ENCODE peak calls at places on chromosomes 1 and 21, in five cellular contexts. One of them, this sample, is unnamed.

GRCh38 chr1:212500986-212501385 is 68.3 kb downstream of the NENF start:
- DNase-seq in psoas muscle: no peak
- DNase-seq in T follicular helper cell: no peak
- DNase-seq in NCI-H510A: no peak
- DNase-seq in aorta: no peak
- DNase-seq in this sample: no peak

GRCh38 chr1:209989525-209989924 is 51.5 kb downstream of the SYT14 start:
- DNase-seq in psoas muscle: no peak
- DNase-seq in T follicular helper cell: no peak
- DNase-seq in aorta: no peak
- DNase-seq in NCI-H510A: no peak
- DNase-seq in this sample: peak; percentile 28

GRCh38 chr1:109474697-109475096 is 8.4 kb downstream of the SYPL2 start:
- DNase-seq in T follicular helper cell: no peak
- DNase-seq in aorta: no peak
- DNase-seq in NCI-H510A: no peak
- DNase-seq in psoas muscle: no peak
- DNase-seq in this sample: no peak

GRCh38 chr1:171257207-171258052 is 9.1 kb downstream of the FMO1 start:
- DNase-seq in psoas muscle: peak; percentile 15
- DNase-seq in NCI-H510A: no peak
- DNase-seq in T follicular helper cell: no peak
- DNase-seq in aorta: no peak
- DNase-seq in this sample: no peak

GRCh38 chr1:155219592-155220031 is 11.1 kb downstream of the MTX1 start:
- DNase-seq in T follicular helper cell: no peak
- DNase-seq in aorta: no peak
- DNase-seq in NCI-H510A: no peak
- DNase-seq in psoas muscle: no peak
- DNase-seq in this sample: no peak

GRCh38 chr1:112982328-112982727 is 26.3 kb upstream of the SLC16A1 start:
- DNase-seq in aorta: no peak
- DNase-seq in T follicular helper cell: no peak
- DNase-seq in NCI-H510A: no peak
- DNase-seq in psoas muscle: no peak
- DNase-seq in this sample: no peak

GRCh38 chr1:40204855-40205254 is 42.9 kb upstream of the TMCO2 start:
- DNase-seq in aorta: no peak
- DNase-seq in T follicular helper cell: no peak
- DNase-seq in NCI-H510A: no peak
- DNase-seq in psoas muscle: no peak
- DNase-seq in this sample: no peak

GRCh38 chr1:93722081-93723031 is 40.7 kb upstream of the BCAR3 start:
- DNase-seq in aorta: peak; percentile 70
- DNase-seq in NCI-H510A: no peak
- DNase-seq in T follicular helper cell: no peak
- DNase-seq in psoas muscle: no peak
- DNase-seq in this sample: no peak

GRCh38 chr1:117146570-117147340 is 25.2 kb upstream of the TRIM45 start:
- DNase-seq in NCI-H510A: no peak
- DNase-seq in T follicular helper cell: no peak
- DNase-seq in psoas muscle: no peak
- DNase-seq in aorta: no peak
- DNase-seq in this sample: no peak

GRCh38 chr1:9737057-9737456 is 85.5 kb downstream of the PIK3CD start:
- DNase-seq in T follicular helper cell: no peak
- DNase-seq in NCI-H510A: no peak
- DNase-seq in psoas muscle: no peak
- DNase-seq in aorta: peak; percentile 79
- DNase-seq in this sample: no peak

GRCh38 chr1:8394456-8395321 is 76.8 kb downstream of the SLC45A1 start:
- DNase-seq in T follicular helper cell: no peak
- DNase-seq in psoas muscle: no peak
- DNase-seq in aorta: peak; percentile 62
- DNase-seq in NCI-H510A: no peak
- DNase-seq in this sample: peak; percentile 28

GRCh38 chr1:36924282-36924791 is 110.0 kb downstream of the GRIK3 start:
- DNase-seq in T follicular helper cell: no peak
- DNase-seq in psoas muscle: peak; percentile 27
- DNase-seq in aorta: no peak
- DNase-seq in NCI-H510A: peak; percentile 97
- DNase-seq in this sample: peak; percentile 79

GRCh38 chr1:149931212-149931805 is 3.7 kb upstream of the SF3B4 start:
- DNase-seq in NCI-H510A: no peak
- DNase-seq in T follicular helper cell: no peak
- DNase-seq in psoas muscle: no peak
- DNase-seq in aorta: no peak
- DNase-seq in this sample: no peak

GRCh38 chr1:156379420-156380165 is 10.6 kb downstream of the RHBG start:
- DNase-seq in psoas muscle: no peak
- DNase-seq in aorta: no peak
- DNase-seq in T follicular helper cell: no peak
- DNase-seq in NCI-H510A: no peak
- DNase-seq in this sample: peak; percentile 66

GRCh38 chr1:149849246-149849946 is 50.0 kb upstream of the BOLA1 start:
- DNase-seq in T follicular helper cell: no peak
- DNase-seq in aorta: no peak
- DNase-seq in psoas muscle: no peak
- DNase-seq in NCI-H510A: no peak
- DNase-seq in this sample: no peak

GRCh38 chr1:229388876-229389580 is 44.9 kb downstream of the ACTA1 start:
- DNase-seq in psoas muscle: no peak
- DNase-seq in aorta: no peak
- DNase-seq in NCI-H510A: no peak
- DNase-seq in T follicular helper cell: no peak
- DNase-seq in this sample: no peak

GRCh38 chr1:31866450-31866801 is 50.6 kb upstream of the SPOCD1 start:
- DNase-seq in NCI-H510A: no peak
- DNase-seq in aorta: no peak
- DNase-seq in T follicular helper cell: no peak
- DNase-seq in psoas muscle: no peak
- DNase-seq in this sample: no peak

GRCh38 chr1:52233463-52233862 is 91.6 kb downstream of the ZFYVE9 start:
- DNase-seq in T follicular helper cell: no peak
- DNase-seq in NCI-H510A: no peak
- DNase-seq in psoas muscle: no peak
- DNase-seq in aorta: no peak
- DNase-seq in this sample: no peak

GRCh38 chr1:52631759-52632331 is 1.1 kb upstream of the SHISAL2A start:
- DNase-seq in T follicular helper cell: no peak
- DNase-seq in aorta: no peak
- DNase-seq in NCI-H510A: no peak
- DNase-seq in psoas muscle: no peak
- DNase-seq in this sample: no peak

GRCh38 chr1:44642255-44642654 is 32.0 kb downstream of the TMEM53 start:
- DNase-seq in T follicular helper cell: no peak
- DNase-seq in psoas muscle: no peak
- DNase-seq in aorta: no peak
- DNase-seq in NCI-H510A: no peak
- DNase-seq in this sample: no peak

GRCh38 chr1:39575191-39576015 is 1.2 kb downstream of the PABPC4 start:
- DNase-seq in aorta: peak; percentile 77
- DNase-seq in T follicular helper cell: peak; percentile 30
- DNase-seq in NCI-H510A: peak; percentile 70
- DNase-seq in psoas muscle: peak; percentile 68
- DNase-seq in this sample: peak; percentile 55

GRCh38 chr21:27511241-27511640 is 544.4 kb upstream of the ADAMTS5 start:
- DNase-seq in T follicular helper cell: no peak
- DNase-seq in aorta: no peak
- DNase-seq in NCI-H510A: no peak
- DNase-seq in psoas muscle: no peak
- DNase-seq in this sample: no peak

GRCh38 chr1:2407166-2407990 is 5.0 kb downstream of the PEX10 start:
- DNase-seq in NCI-H510A: no peak
- DNase-seq in T follicular helper cell: no peak
- DNase-seq in aorta: no peak
- DNase-seq in psoas muscle: no peak
- DNase-seq in this sample: no peak

GRCh38 chr1:18491168-18491567 is 10.4 kb downstream of the KLHDC7A start:
- DNase-seq in aorta: no peak
- DNase-seq in NCI-H510A: no peak
- DNase-seq in psoas muscle: no peak
- DNase-seq in T follicular helper cell: no peak
- DNase-seq in this sample: no peak

GRCh38 chr1:216945506-216946080 is 222.4 kb upstream of the ESRRG start:
- DNase-seq in T follicular helper cell: no peak
- DNase-seq in psoas muscle: no peak
- DNase-seq in NCI-H510A: no peak
- DNase-seq in aorta: no peak
- DNase-seq in this sample: no peak

GRCh38 chr21:29102791-29103257 is 27.6 kb upstream of the MAP3K7CL start:
- DNase-seq in psoas muscle: no peak
- DNase-seq in aorta: no peak
- DNase-seq in NCI-H510A: no peak
- DNase-seq in T follicular helper cell: no peak
- DNase-seq in this sample: no peak

GRCh38 chr1:119373465-119373864 is 4.9 kb downstream of the HAO2 start:
- DNase-seq in NCI-H510A: no peak
- DNase-seq in T follicular helper cell: no peak
- DNase-seq in aorta: no peak
- DNase-seq in psoas muscle: no peak
- DNase-seq in this sample: no peak

GRCh38 chr1:59738152-59738551 is 76.6 kb upstream of the HOOK1 start:
- DNase-seq in T follicular helper cell: no peak
- DNase-seq in psoas muscle: no peak
- DNase-seq in NCI-H510A: no peak
- DNase-seq in aorta: no peak
- DNase-seq in this sample: no peak

GRCh38 chr21:41228958-41229357 is 61.0 kb downstream of the BACE2 start:
- DNase-seq in NCI-H510A: no peak
- DNase-seq in T follicular helper cell: no peak
- DNase-seq in psoas muscle: no peak
- DNase-seq in aorta: no peak
- DNase-seq in this sample: no peak

GRCh38 chr1:52427152-52427551 is 22.8 kb downstream of the PRPF38A start:
- DNase-seq in psoas muscle: no peak
- DNase-seq in T follicular helper cell: no peak
- DNase-seq in NCI-H510A: no peak
- DNase-seq in aorta: no peak
- DNase-seq in this sample: no peak

GRCh38 chr1:185155600-185156320 is 993 bp downstream of the TRMT1L start:
- DNase-seq in NCI-H510A: no peak
- DNase-seq in psoas muscle: no peak
- DNase-seq in T follicular helper cell: no peak
- DNase-seq in aorta: no peak
- DNase-seq in this sample: peak; percentile 20

GRCh38 chr1:55970711-55971110 is 608.7 kb downstream of the PLPP3 start:
- DNase-seq in psoas muscle: no peak
- DNase-seq in aorta: no peak
- DNase-seq in NCI-H510A: no peak
- DNase-seq in T follicular helper cell: no peak
- DNase-seq in this sample: no peak

GRCh38 chr1:209850342-209850979 is 22.7 kb downstream of the UTP25 start:
- DNase-seq in NCI-H510A: peak; percentile 21
- DNase-seq in T follicular helper cell: no peak
- DNase-seq in aorta: no peak
- DNase-seq in psoas muscle: peak; percentile 37
- DNase-seq in this sample: peak; percentile 78

GRCh38 chr1:172671591-172671990 is 12.7 kb downstream of the FASLG start:
- DNase-seq in aorta: no peak
- DNase-seq in NCI-H510A: no peak
- DNase-seq in psoas muscle: no peak
- DNase-seq in T follicular helper cell: no peak
- DNase-seq in this sample: peak; percentile 16

GRCh38 chr1:226365831-226366231 is 42.1 kb downstream of the PARP1 start:
- DNase-seq in NCI-H510A: no peak
- DNase-seq in aorta: no peak
- DNase-seq in T follicular helper cell: no peak
- DNase-seq in psoas muscle: no peak
- DNase-seq in this sample: no peak

GRCh38 chr1:230788561-230789275 is 41.5 kb downstream of the CAPN9 start:
- DNase-seq in NCI-H510A: no peak
- DNase-seq in psoas muscle: no peak
- DNase-seq in T follicular helper cell: no peak
- DNase-seq in aorta: no peak
- DNase-seq in this sample: no peak

GRCh38 chr1:93172778-93173177 is 7.4 kb downstream of the TMED5 start:
- DNase-seq in aorta: no peak
- DNase-seq in T follicular helper cell: no peak
- DNase-seq in psoas muscle: no peak
- DNase-seq in NCI-H510A: no peak
- DNase-seq in this sample: no peak

GRCh38 chr1:214187152-214187900 is 93.6 kb upstream of the SMYD2 start:
- DNase-seq in NCI-H510A: no peak
- DNase-seq in aorta: no peak
- DNase-seq in T follicular helper cell: no peak
- DNase-seq in psoas muscle: no peak
- DNase-seq in this sample: no peak

This sample was measured in T47D.